ENCODE peak calls at places on chromosome 13, in five cellular contexts. One of them, this sample, is unnamed.

GRCh38 chr13:26011996-26012688 is 39.7 kb downstream of the SHISA2 start:
- DNase-seq in AG04449: no peak
- DNase-seq in pancreas: no peak
- DNase-seq in MCF 10A: no peak
- DNase-seq in CD4-positive, alpha-beta T cell: peak
- DNase-seq in this sample: no peak

GRCh38 chr13:24063281-24063851 is 97.2 kb upstream of the SPATA13 start:
- DNase-seq in AG04449: no peak
- DNase-seq in pancreas: no peak
- DNase-seq in MCF 10A: no peak
- DNase-seq in CD4-positive, alpha-beta T cell: no peak
- DNase-seq in this sample: no peak

GRCh38 chr13:35514166-35514565 is 37.7 kb upstream of the MAB21L1 start:
- DNase-seq in AG04449: no peak
- DNase-seq in pancreas: no peak
- DNase-seq in MCF 10A: no peak
- DNase-seq in CD4-positive, alpha-beta T cell: no peak
- DNase-seq in this sample: no peak

GRCh38 chr13:37914781-37915391 is 45.3 kb upstream of the TRPC4 start:
- DNase-seq in AG04449: no peak
- DNase-seq in pancreas: no peak
- DNase-seq in MCF 10A: peak
- DNase-seq in CD4-positive, alpha-beta T cell: no peak
- DNase-seq in this sample: no peak

GRCh38 chr13:97459215-97459772 is 25.3 kb downstream of the RAP2A start:
- DNase-seq in AG04449: no peak
- DNase-seq in pancreas: no peak
- DNase-seq in MCF 10A: no peak
- DNase-seq in CD4-positive, alpha-beta T cell: no peak
- DNase-seq in this sample: no peak

GRCh38 chr13:98484289-98485219 is 92.4 kb downstream of the STK24 start:
- DNase-seq in AG04449: peak
- DNase-seq in pancreas: peak
- DNase-seq in MCF 10A: peak
- DNase-seq in CD4-positive, alpha-beta T cell: peak
- DNase-seq in this sample: no peak

GRCh38 chr13:111282425-111282824 is 38.0 kb upstream of the TEX29 start:
- DNase-seq in AG04449: no peak
- DNase-seq in pancreas: no peak
- DNase-seq in MCF 10A: no peak
- DNase-seq in CD4-positive, alpha-beta T cell: no peak
- DNase-seq in this sample: no peak

GRCh38 chr13:99626461-99627082 is 125.3 kb downstream of the TM9SF2 start:
- DNase-seq in AG04449: peak
- DNase-seq in pancreas: no peak
- DNase-seq in MCF 10A: peak
- DNase-seq in CD4-positive, alpha-beta T cell: no peak
- DNase-seq in this sample: no peak

GRCh38 chr13:101523732-101524131 is 71.3 kb downstream of the ITGBL1 start:
- DNase-seq in AG04449: no peak
- DNase-seq in pancreas: no peak
- DNase-seq in MCF 10A: peak
- DNase-seq in CD4-positive, alpha-beta T cell: no peak
- DNase-seq in this sample: no peak

GRCh38 chr13:85261757-85262346 is 537.4 kb downstream of the SLITRK6 start:
- DNase-seq in AG04449: no peak
- DNase-seq in pancreas: no peak
- DNase-seq in MCF 10A: peak
- DNase-seq in CD4-positive, alpha-beta T cell: no peak
- DNase-seq in this sample: no peak

GRCh38 chr13:109271991-109272454 is 514.4 kb downstream of the IRS2 start:
- DNase-seq in AG04449: no peak
- DNase-seq in pancreas: no peak
- DNase-seq in MCF 10A: peak
- DNase-seq in CD4-positive, alpha-beta T cell: no peak
- DNase-seq in this sample: no peak

GRCh38 chr13:22298530-22298929 is 627.7 kb downstream of the FGF9 start:
- DNase-seq in AG04449: no peak
- DNase-seq in pancreas: no peak
- DNase-seq in MCF 10A: no peak
- DNase-seq in CD4-positive, alpha-beta T cell: no peak
- DNase-seq in this sample: no peak

GRCh38 chr13:110444226-110444653 is 117.3 kb downstream of the RAB20 start:
- DNase-seq in AG04449: no peak
- DNase-seq in pancreas: no peak
- DNase-seq in MCF 10A: peak
- DNase-seq in CD4-positive, alpha-beta T cell: no peak
- DNase-seq in this sample: no peak

GRCh38 chr13:31755803-31756212 is 16.5 kb downstream of the RXFP2 start:
- DNase-seq in AG04449: no peak
- DNase-seq in pancreas: no peak
- DNase-seq in MCF 10A: no peak
- DNase-seq in CD4-positive, alpha-beta T cell: no peak
- DNase-seq in this sample: no peak

GRCh38 chr13:109785141-109785891 is 1.1 kb downstream of the IRS2 start:
- DNase-seq in AG04449: no peak
- DNase-seq in pancreas: peak
- DNase-seq in MCF 10A: peak
- DNase-seq in CD4-positive, alpha-beta T cell: peak
- DNase-seq in this sample: peak

GRCh38 chr13:86572115-86572514 is 772.9 kb upstream of the SLITRK6 start:
- DNase-seq in AG04449: no peak
- DNase-seq in pancreas: no peak
- DNase-seq in MCF 10A: peak
- DNase-seq in CD4-positive, alpha-beta T cell: no peak
- DNase-seq in this sample: no peak

GRCh38 chr13:96834626-96835025 is 159.7 kb downstream of the OXGR1 start:
- DNase-seq in AG04449: no peak
- DNase-seq in pancreas: no peak
- DNase-seq in MCF 10A: no peak
- DNase-seq in CD4-positive, alpha-beta T cell: no peak
- DNase-seq in this sample: no peak

GRCh38 chr13:43284162-43284561 is 260.8 kb downstream of the DNAJC15 start:
- DNase-seq in AG04449: no peak
- DNase-seq in pancreas: no peak
- DNase-seq in MCF 10A: peak
- DNase-seq in CD4-positive, alpha-beta T cell: no peak
- DNase-seq in this sample: no peak

GRCh38 chr13:92225861-92226260 is 827.4 kb downstream of the GPC5 start:
- DNase-seq in AG04449: no peak
- DNase-seq in pancreas: no peak
- DNase-seq in MCF 10A: no peak
- DNase-seq in CD4-positive, alpha-beta T cell: no peak
- DNase-seq in this sample: no peak

GRCh38 chr13:24616514-24616913 is 63.7 kb upstream of the ATP12A start:
- DNase-seq in AG04449: no peak
- DNase-seq in pancreas: no peak
- DNase-seq in MCF 10A: no peak
- DNase-seq in CD4-positive, alpha-beta T cell: no peak
- DNase-seq in this sample: no peak

GRCh38 chr13:69600811-69601210 is 506.8 kb upstream of the ATXN8OS start:
- DNase-seq in AG04449: no peak
- DNase-seq in pancreas: no peak
- DNase-seq in MCF 10A: no peak
- DNase-seq in CD4-positive, alpha-beta T cell: no peak
- DNase-seq in this sample: no peak

GRCh38 chr13:45817833-45818232 is 33.7 kb downstream of the SIAH3 start:
- DNase-seq in AG04449: no peak
- DNase-seq in pancreas: no peak
- DNase-seq in MCF 10A: peak
- DNase-seq in CD4-positive, alpha-beta T cell: no peak
- DNase-seq in this sample: no peak
- TF ChIP-seq CTCF in AG04449: no peak
- TF ChIP-seq CTCF in pancreas: no peak
- TF ChIP-seq CTCF in MCF 10A: no peak
- TF ChIP-seq CTCF in CD4-positive, alpha-beta T cell: no peak
- TF ChIP-seq CTCF in this sample: no peak

DNA sequence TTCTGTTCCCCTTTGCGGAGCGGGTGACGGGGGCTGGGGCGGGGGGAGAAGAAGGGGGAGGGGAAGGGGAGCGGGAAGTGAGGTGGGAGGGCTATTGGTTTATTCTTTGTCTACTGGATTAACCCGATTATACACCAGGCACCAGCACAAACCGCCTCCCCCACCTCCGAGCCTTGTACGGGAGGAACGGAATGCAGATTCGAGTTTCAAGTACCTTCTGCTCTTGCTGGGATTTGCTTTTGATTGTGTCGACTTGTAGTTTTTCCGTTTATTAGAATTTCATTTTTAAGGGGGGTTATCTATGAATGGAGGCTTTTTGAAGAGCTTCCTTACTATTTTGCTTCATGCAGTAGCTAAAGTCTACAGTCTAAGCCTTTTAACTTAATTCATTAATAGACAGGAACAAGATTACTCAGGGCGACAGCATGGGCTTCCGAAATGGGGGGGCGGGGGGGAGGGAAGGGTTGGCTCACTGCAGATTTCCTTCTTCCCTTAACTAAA is 895 bp upstream of the SPRY2 start:
- DNase-seq in AG04449: no peak
- DNase-seq in pancreas: peak
- DNase-seq in MCF 10A: peak
- DNase-seq in CD4-positive, alpha-beta T cell: no peak
- DNase-seq in this sample: no peak
- TF ChIP-seq CTCF in AG04449: no peak
- TF ChIP-seq CTCF in pancreas: no peak
- TF ChIP-seq CTCF in MCF 10A: no peak
- TF ChIP-seq CTCF in CD4-positive, alpha-beta T cell: no peak
- TF ChIP-seq CTCF in this sample: no peak

GRCh38 chr13:30115257-30115600 is 192.1 kb downstream of the KATNAL1 start:
- DNase-seq in AG04449: no peak
- DNase-seq in pancreas: no peak
- DNase-seq in MCF 10A: no peak
- DNase-seq in CD4-positive, alpha-beta T cell: no peak
- DNase-seq in this sample: no peak
- TF ChIP-seq CTCF in AG04449: no peak
- TF ChIP-seq CTCF in pancreas: peak
- TF ChIP-seq CTCF in MCF 10A: no peak
- TF ChIP-seq CTCF in CD4-positive, alpha-beta T cell: peak
- TF ChIP-seq CTCF in this sample: no peak

GRCh38 chr13:46146898-46147297 is 35.1 kb downstream of the LCP1 start:
- DNase-seq in AG04449: no peak
- DNase-seq in pancreas: no peak
- DNase-seq in MCF 10A: no peak
- DNase-seq in CD4-positive, alpha-beta T cell: no peak
- DNase-seq in this sample: no peak
- TF ChIP-seq CTCF in AG04449: peak
- TF ChIP-seq CTCF in pancreas: no peak
- TF ChIP-seq CTCF in MCF 10A: peak
- TF ChIP-seq CTCF in CD4-positive, alpha-beta T cell: peak
- TF ChIP-seq CTCF in this sample: no peak

GRCh38 chr13:27309401-27309958 is 38.9 kb downstream of the RASL11A start:
- DNase-seq in AG04449: no peak
- DNase-seq in pancreas: no peak
- DNase-seq in MCF 10A: no peak
- DNase-seq in CD4-positive, alpha-beta T cell: no peak
- DNase-seq in this sample: no peak
- TF ChIP-seq CTCF in AG04449: no peak
- TF ChIP-seq CTCF in pancreas: no peak
- TF ChIP-seq CTCF in MCF 10A: no peak
- TF ChIP-seq CTCF in CD4-positive, alpha-beta T cell: no peak
- TF ChIP-seq CTCF in this sample: no peak

DNA sequence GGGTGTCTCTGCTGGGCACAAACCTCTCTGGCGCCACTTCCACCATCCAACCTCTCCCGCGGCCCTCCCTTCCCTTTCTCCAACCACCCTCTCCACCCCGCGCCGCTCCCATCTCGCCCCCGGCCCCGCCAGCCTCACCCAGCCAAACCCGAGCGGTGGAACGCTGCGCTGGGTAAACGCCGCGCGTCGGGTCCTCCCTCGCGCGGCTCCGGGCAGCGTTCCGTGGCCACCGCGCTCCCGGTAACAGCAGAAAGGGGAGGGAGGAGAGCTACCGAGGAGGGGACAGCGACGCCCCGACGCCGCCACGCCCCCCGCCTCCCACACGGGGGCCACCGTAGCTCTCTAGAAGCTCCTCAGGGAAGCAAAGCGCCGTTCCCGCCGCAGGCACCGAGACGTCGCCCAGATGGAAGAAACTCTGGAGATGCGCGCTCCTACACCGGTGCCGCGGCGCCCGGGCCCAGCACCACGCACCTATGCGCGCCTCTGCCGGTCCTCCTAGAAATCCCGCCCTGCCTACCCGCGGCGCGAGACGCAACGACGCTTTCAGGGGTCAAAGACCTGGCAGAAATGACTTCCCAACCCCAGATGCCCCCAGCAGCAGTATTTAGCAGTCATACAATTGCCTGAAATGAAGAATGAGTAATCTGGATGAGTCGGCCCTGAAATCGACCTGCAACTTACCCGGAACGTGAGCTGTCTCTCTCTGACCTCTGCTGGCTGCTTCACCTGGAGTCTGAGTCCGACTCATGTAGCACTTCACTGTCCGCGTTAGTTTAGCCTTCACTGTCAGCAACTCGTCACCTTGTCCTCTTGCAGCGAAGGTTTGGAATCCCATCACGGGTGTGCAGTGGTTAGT is at the start of gene RUBCNL:
- DNase-seq in AG04449: no peak
- DNase-seq in pancreas: peak
- DNase-seq in MCF 10A: peak
- DNase-seq in CD4-positive, alpha-beta T cell: no peak
- DNase-seq in this sample: peak
- TF ChIP-seq CTCF in AG04449: no peak
- TF ChIP-seq CTCF in pancreas: no peak
- TF ChIP-seq CTCF in MCF 10A: no peak
- TF ChIP-seq CTCF in CD4-positive, alpha-beta T cell: no peak
- TF ChIP-seq CTCF in this sample: no peak

GRCh38 chr13:107251321-107251720 is 683.4 kb upstream of the ARGLU1 start:
- DNase-seq in AG04449: no peak
- DNase-seq in pancreas: no peak
- DNase-seq in MCF 10A: no peak
- DNase-seq in CD4-positive, alpha-beta T cell: no peak
- DNase-seq in this sample: no peak

GRCh38 chr13:107254392-107254791 is 686.5 kb upstream of the ARGLU1 start:
- DNase-seq in AG04449: no peak
- DNase-seq in pancreas: no peak
- DNase-seq in MCF 10A: no peak
- DNase-seq in CD4-positive, alpha-beta T cell: no peak
- DNase-seq in this sample: no peak

GRCh38 chr13:107252021-107252420 is 684.1 kb upstream of the ARGLU1 start:
- DNase-seq in AG04449: no peak
- DNase-seq in pancreas: no peak
- DNase-seq in MCF 10A: no peak
- DNase-seq in CD4-positive, alpha-beta T cell: no peak
- DNase-seq in this sample: no peak

GRCh38 chr13:107250626-107251025 is 682.7 kb upstream of the ARGLU1 start:
- DNase-seq in AG04449: no peak
- DNase-seq in pancreas: no peak
- DNase-seq in MCF 10A: no peak
- DNase-seq in CD4-positive, alpha-beta T cell: no peak
- DNase-seq in this sample: no peak

GRCh38 chr13:107252428-107252827 is 684.5 kb upstream of the ARGLU1 start:
- DNase-seq in AG04449: no peak
- DNase-seq in pancreas: no peak
- DNase-seq in MCF 10A: no peak
- DNase-seq in CD4-positive, alpha-beta T cell: no peak
- DNase-seq in this sample: no peak
- TF ChIP-seq CTCF in AG04449: no peak
- TF ChIP-seq CTCF in pancreas: no peak
- TF ChIP-seq CTCF in MCF 10A: no peak
- TF ChIP-seq CTCF in CD4-positive, alpha-beta T cell: no peak
- TF ChIP-seq CTCF in this sample: no peak